ENCODE peak calls at places on chromosome 6, in nine cellular contexts. K is retina; S is globus pallidus; L is GM06990; A is naive thymus-derived CD8-positive, alpha-beta T cell; U is fibroblast of pulmonary artery; Z is stimulated activated CD8-positive, alpha-beta memory T cell treated with anti-CD3 and anti-CD28 coated beads, Interleukin-2, amount 100 ng/mL, for 1 hour; P is NCI-H82; J is heart right ventricle. I is an unnamed sample.

GRCh38 chr6:21508753-21509152 is 84.8 kb upstream of the SOX4 start:
- DNase-seq in K (no peak), S (no peak), L (no peak), A (no peak), U (no peak), Z (no peak), P (no peak), J (no peak), I (no peak)

GRCh38 chr6:97203343-97203742 is 79.7 kb downstream of the MMS22L start:
- DNase-seq in K (no peak), S (no peak), L (no peak), A (no peak), U (no peak), Z (no peak), P (peak), J (no peak), I (no peak)

GRCh38 chr6:168699631-168700315 is 258.8 kb downstream of the SMOC2 start:
- DNase-seq in K (peak), S (peak), L (no peak), A (no peak), U (no peak), Z (no peak), P (no peak), J (peak), I (no peak)

GRCh38 chr6:2848851-2849250 is 7.2 kb upstream of the SERPINB1 start:
- DNase-seq in K (no peak), S (no peak), L (no peak), A (peak), U (no peak), Z (no peak), P (no peak), J (no peak), I (no peak)

GRCh38 chr6:134247854-134248580 is 69.9 kb downstream of the SGK1 start:
- DNase-seq in K (no peak), S (no peak), L (peak), A (no peak), U (no peak), Z (no peak), P (no peak), J (no peak), I (no peak)

GRCh38 chr6:106702046-106702445 is 72.7 kb downstream of the QRSL1 start:
- DNase-seq in K (no peak), S (no peak), L (peak), A (no peak), U (no peak), Z (no peak), P (no peak), J (no peak), I (no peak)

GRCh38 chr6:142369266-142369665 is 67.5 kb downstream of the ADGRG6 start:
- DNase-seq in K (no peak), S (no peak), L (no peak), A (no peak), U (no peak), Z (no peak), P (no peak), J (no peak), I (no peak)

GRCh38 chr6:109336221-109336955 is 45.9 kb downstream of the CD164 start:
- DNase-seq in K (no peak), S (no peak), L (no peak), A (no peak), U (peak), Z (no peak), P (no peak), J (no peak), I (no peak)

GRCh38 chr6:134146268-134147032 is 94.0 kb upstream of the SLC2A12 start:
- DNase-seq in K (no peak), S (no peak), L (no peak), A (no peak), U (no peak), Z (no peak), P (no peak), J (no peak), I (no peak)

GRCh38 chr6:157325069-157325805 is 1.9 kb upstream of the TMEM242 start:
- DNase-seq in K (no peak), S (no peak), L (no peak), A (no peak), U (no peak), Z (no peak), P (no peak), J (no peak), I (no peak)

GRCh38 chr6:131893198-131893597 is 58.0 kb downstream of the CCN2 start:
- DNase-seq in K (no peak), S (no peak), L (no peak), A (no peak), U (no peak), Z (no peak), P (no peak), J (no peak), I (no peak)

GRCh38 chr6:27237089-27237723 is 10.3 kb upstream of the PRSS16 start:
- DNase-seq in K (peak), S (no peak), L (peak), A (no peak), U (peak), Z (no peak), P (peak), J (no peak), I (no peak)

GRCh38 chr6:40148882-40149573 is 214.8 kb upstream of the MOCS1 start:
- DNase-seq in K (no peak), S (no peak), L (peak), A (no peak), U (no peak), Z (no peak), P (peak), J (no peak), I (no peak)

GRCh38 chr6:139349464-139350020 is 24.9 kb downstream of the CITED2 start:
- DNase-seq in K (no peak), S (no peak), L (no peak), A (no peak), U (no peak), Z (no peak), P (no peak), J (no peak), I (no peak)

GRCh38 chr6:110654096-110654820 is 161.0 kb downstream of the CDK19 start:
- DNase-seq in K (no peak), S (no peak), L (no peak), A (no peak), U (no peak), Z (no peak), P (no peak), J (no peak), I (no peak)

GRCh38 chr6:138540468-138540867 is 41.2 kb upstream of the NHSL1 start:
- DNase-seq in K (no peak), S (no peak), L (no peak), A (no peak), U (peak), Z (no peak), P (no peak), J (no peak), I (no peak)

GRCh38 chr6:41428995-41429417 is 93.6 kb downstream of the NCR2 start:
- DNase-seq in K (no peak), S (no peak), L (no peak), A (no peak), U (peak), Z (no peak), P (no peak), J (peak), I (no peak)

GRCh38 chr6:135909737-135910387 is 58.4 kb downstream of the PDE7B start:
- DNase-seq in K (no peak), S (peak), L (peak), A (peak), U (peak), Z (peak), P (peak), J (no peak), I (peak)

GRCh38 chr6:3920321-3920720 is 71.1 kb downstream of the FAM50B start:
- DNase-seq in K (no peak), S (no peak), L (no peak), A (no peak), U (no peak), Z (no peak), P (no peak), J (no peak), I (no peak)

GRCh38 chr6:108117427-108118358 is 43.2 kb upstream of the OSTM1 start:
- DNase-seq in K (peak), S (no peak), L (peak), A (no peak), U (no peak), Z (no peak), P (peak), J (peak), I (no peak)

GRCh38 chr6:149324428-149324827 is 6.9 kb downstream of the TAB2 start:
- DNase-seq in K (no peak), S (no peak), L (no peak), A (no peak), U (no peak), Z (no peak), P (no peak), J (no peak), I (no peak)

GRCh38 chr6:39114707-39115599 is at the start of gene SAYSD1:
- DNase-seq in K (peak), S (peak), L (peak), A (peak), U (peak), Z (peak), P (peak), J (peak), I (peak)

GRCh38 chr6:121482004-121482693 is 46.7 kb downstream of the GJA1 start:
- DNase-seq in K (no peak), S (no peak), L (no peak), A (no peak), U (peak), Z (no peak), P (no peak), J (no peak), I (no peak)

GRCh38 chr6:125357515-125358256 is 55.9 kb upstream of the HDDC2 start:
- DNase-seq in K (no peak), S (no peak), L (no peak), A (no peak), U (peak), Z (no peak), P (no peak), J (peak), I (no peak)